ENCODE peak calls at places on chromosomes 4 and X, in five cellular contexts. B is H1, K is GM12878, N is K562, C is SK-N-SH. F is an unnamed sample.

GRCh38 chr4:138039010-138039409 is 203.1 kb downstream of the SLC7A11 start:
- DNase-seq in B (no peak), K (no peak), N (no peak), C (no peak), F (no peak)

GRCh38 chr4:82851902-82852750 is 38.8 kb downstream of the SEC31A start:
- DNase-seq in B (no peak), K (no peak), N (peak; percentile 17), C (peak; percentile 7), F (peak; percentile 33)

GRCh38 chr4:142130636-142131035 is 494.3 kb downstream of the IL15 start:
- DNase-seq in B (no peak), K (no peak), N (no peak), C (no peak), F (no peak)

GRCh38 chr4:113686950-113687718 is 74.4 kb downstream of the CAMK2D start:
- DNase-seq in B (no peak), K (peak; percentile 39), N (no peak), C (no peak), F (no peak)

GRCh38 chrX:83934220-83934619 is 73.3 kb downstream of the CYLC1 start:
- DNase-seq in B (no peak), K (no peak), N (no peak), C (no peak), F (no peak)

GRCh38 chrX:98203800-98204199 is 1320.1 kb downstream of the RPA4 start:
- DNase-seq in B (no peak), K (no peak), N (no peak), C (no peak), F (no peak)

GRCh38 chr4:36224969-36225903 is 19.1 kb downstream of the ARAP2 start:
- DNase-seq in B (no peak), K (no peak), N (no peak), C (no peak), F (no peak)

GRCh38 chr4:2087170-2087569 is 28.0 kb downstream of the NAT8L start:
- DNase-seq in B (no peak), K (no peak), N (no peak), C (no peak), F (no peak)

GRCh38 chr4:15956179-15956850 is 6.7 kb downstream of the FGFBP2 start:
- DNase-seq in B (peak; percentile 92), K (peak; percentile 55), N (peak; percentile 77), C (peak; percentile 73), F (peak; percentile 78)

GRCh38 chr4:140151700-140152014 is 2.3 kb downstream of the MAML3 start:
- DNase-seq in B (no peak), K (no peak), N (peak; percentile 73), C (peak; percentile 92), F (peak; percentile 75)

GRCh38 chr4:102868153-102868781 is 525 bp upstream of the CISD2 start:
- DNase-seq in B (no peak), K (no peak), N (no peak), C (no peak), F (no peak)

GRCh38 chr4:10006236-10006603 is 15.1 kb downstream of the SLC2A9 start:
- DNase-seq in B (no peak), K (peak; percentile 82), N (no peak), C (no peak), F (no peak)

GRCh38 chr4:25308761-25309160 is 3.8 kb upstream of the ZCCHC4 start:
- DNase-seq in B (no peak), K (no peak), N (no peak), C (no peak), F (no peak)

GRCh38 chr4:140153744-140154571 is at the start of gene MAML3:
- DNase-seq in B (peak; percentile 94), K (no peak), N (peak; percentile 80), C (peak; percentile 90), F (peak; percentile 90)

GRCh38 chr4:158652920-158653319 is 18.8 kb downstream of the C4orf46 start:
- DNase-seq in B (no peak), K (no peak), N (no peak), C (no peak), F (no peak)

GRCh38 chr4:89539374-89539773 is 231.8 kb upstream of the GPRIN3 start:
- DNase-seq in B (no peak), K (no peak), N (no peak), C (no peak), F (no peak)

GRCh38 chr4:6011686-6012085 is 6.5 kb downstream of the C4orf50 start:
- DNase-seq in B (no peak), K (no peak), N (no peak), C (peak; percentile 73), F (no peak)

GRCh38 chr4:153248641-153249198 is 44.5 kb downstream of the TRIM2 start:
- DNase-seq in B (no peak), K (no peak), N (no peak), C (peak; percentile 20), F (no peak)

GRCh38 chr4:54527532-54527931 is 130.2 kb upstream of the KIT start:
- DNase-seq in B (no peak), K (no peak), N (no peak), C (no peak), F (no peak)

GRCh38 chr4:74547042-74547441 is 102.1 kb downstream of the AREG start:
- DNase-seq in B (no peak), K (no peak), N (no peak), C (no peak), F (no peak)

GRCh38 chr4:154032914-154033313 is 244.0 kb upstream of the SFRP2 start:
- DNase-seq in B (no peak), K (no peak), N (no peak), C (no peak), F (no peak)

GRCh38 chr4:69708211-69708610 is 52.2 kb downstream of the SULT1B1 start:
- DNase-seq in B (no peak), K (no peak), N (no peak), C (no peak), F (no peak)

GRCh38 chrX:77415161-77415560 is 32.0 kb upstream of the FGF16 start:
- DNase-seq in B (no peak), K (no peak), N (no peak), C (no peak), F (no peak)

GRCh38 chr4:105345358-105345757 is 128.5 kb downstream of the PPA2 start:
- DNase-seq in B (no peak), K (no peak), N (no peak), C (no peak), F (no peak)

GRCh38 chr4:148007789-148008188 is 275.9 kb downstream of the ARHGAP10 start:
- DNase-seq in B (no peak), K (no peak), N (no peak), C (no peak), F (no peak)

GRCh38 chr4:112196446-112196845 is 35.1 kb upstream of the AP1AR start:
- DNase-seq in B (no peak), K (no peak), N (no peak), C (no peak), F (no peak)

GRCh38 chr4:80266267-80266901 is at the start of gene FGF5:
- DNase-seq in B (peak; percentile 77), K (no peak), N (peak; percentile 84), C (peak; percentile 83), F (no peak)

GRCh38 chr4:80266902-80267380 is 477 bp downstream of the FGF5 start:
- DNase-seq in B (no peak), K (no peak), N (peak; percentile 34), C (peak; percentile 59), F (no peak)

GRCh38 chr4:80268936-80269335 is 2.5 kb downstream of the FGF5 start:
- DNase-seq in B (no peak), K (no peak), N (no peak), C (no peak), F (no peak)

GRCh38 chr4:80270321-80270720 is 3.9 kb downstream of the FGF5 start:
- DNase-seq in B (no peak), K (no peak), N (no peak), C (no peak), F (no peak)

DNA sequence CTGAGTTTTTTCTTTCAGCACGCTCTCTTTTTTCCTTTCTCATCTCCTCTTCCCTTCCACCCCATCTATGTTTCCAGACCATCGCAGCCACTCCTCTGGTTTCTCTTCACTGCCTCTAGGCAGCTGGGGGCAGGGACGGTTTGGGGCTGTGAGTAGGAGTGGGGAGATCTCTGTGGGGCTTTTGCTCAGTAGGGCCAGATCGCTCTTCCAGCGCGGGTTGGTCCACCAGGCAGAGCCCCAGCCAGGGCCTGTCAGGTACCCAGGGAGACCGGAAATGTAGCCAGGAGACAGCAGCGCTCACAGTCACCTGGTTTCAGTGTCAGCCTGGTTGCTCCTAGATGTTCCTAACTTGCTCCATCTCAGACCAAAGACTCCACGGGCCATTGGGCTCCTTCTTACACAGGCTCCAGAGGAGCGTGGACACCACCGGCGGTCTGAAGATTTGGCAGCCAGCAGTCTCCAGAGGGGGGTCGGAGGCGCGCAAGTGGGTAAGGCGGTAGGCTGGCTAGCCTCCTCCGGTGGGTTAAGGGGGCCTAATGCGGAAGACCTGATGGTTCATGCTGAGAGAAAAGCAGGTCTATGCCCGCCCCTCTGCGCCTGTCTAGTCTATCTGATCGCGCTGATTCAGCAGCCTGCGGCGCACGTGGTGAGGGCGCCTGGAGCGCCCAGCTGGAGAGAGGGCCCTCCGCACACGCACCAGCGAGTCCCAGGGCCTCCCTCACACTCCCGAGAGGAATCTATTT is 1.8 kb downstream of the FGF5 start:
- DNase-seq in B (peak; percentile 55), K (no peak), N (no peak), C (peak; percentile 20), F (no peak)
- H2AFZ ChIP-seq in B (no peak overlapping the region), K (no peak overlapping the region), N (no peak overlapping the region), C (no peak overlapping the region), F (no peak overlapping the region)

GRCh38 chr4:23805381-23805780 is 84.5 kb downstream of the PPARGC1A start:
- DNase-seq in B (no peak), K (no peak), N (no peak), C (no peak), F (no peak)
- TF ChIP-seq POLR2AphosphoS5 in B (no peak), K (no peak), N (no peak), C (no peak), F (no peak)

DNA sequence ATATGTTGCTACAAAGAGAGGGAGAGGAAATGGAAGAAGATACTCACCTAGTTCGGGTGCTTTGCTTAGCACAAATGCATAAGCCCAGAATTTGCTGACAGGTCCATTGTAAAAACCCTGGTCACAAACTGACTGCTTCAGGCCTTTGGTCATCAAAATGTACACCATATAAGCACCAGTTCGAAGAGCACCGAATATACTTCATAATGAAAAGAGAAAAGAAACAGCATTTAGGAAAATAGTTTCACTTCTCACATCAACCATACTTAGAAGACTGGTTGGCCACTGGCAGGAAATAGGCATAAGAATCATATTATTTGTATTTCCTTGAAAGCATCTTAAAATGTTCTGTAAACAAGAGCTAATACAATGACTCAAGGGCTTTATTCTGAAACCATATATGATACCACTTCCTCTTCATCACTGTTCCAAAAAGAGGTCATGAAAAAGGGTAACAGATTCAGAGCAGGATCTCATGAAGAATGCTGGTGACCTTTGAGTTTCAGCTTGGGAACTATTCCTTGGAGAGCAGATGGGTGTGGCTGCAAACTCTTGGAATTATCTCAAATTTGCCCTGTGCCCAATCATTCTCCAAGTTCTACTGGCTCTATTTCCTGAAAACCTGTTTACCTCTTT is 138.7 kb downstream of the ELOVL6 start:
- DNase-seq in B (no peak), K (peak; percentile 54), N (no peak), C (no peak), F (no peak)
- TF ChIP-seq SIN3A in B (no peak), K (no peak), N (no peak), C (no peak), F (no peak)

DNA sequence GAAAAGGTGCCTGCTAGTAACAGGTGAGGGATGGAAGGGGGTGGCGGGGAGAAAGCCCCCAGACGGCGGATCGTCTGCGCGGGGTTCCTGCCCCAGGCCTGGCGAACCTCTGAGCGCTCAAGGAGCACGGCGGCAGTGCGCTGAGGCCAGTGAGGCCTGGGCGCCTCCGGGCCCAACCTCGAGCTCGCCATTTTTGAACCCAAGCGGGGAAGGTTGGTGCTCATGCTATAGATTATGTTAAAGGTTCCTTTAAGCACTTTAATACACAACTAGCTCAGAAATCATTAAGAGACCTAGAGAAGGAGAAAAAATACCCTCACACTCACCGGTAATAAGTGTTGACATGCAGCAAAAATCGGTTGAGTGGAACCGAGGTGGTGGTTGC is 7.9 kb downstream of the PITX2 start:
- DNase-seq in B (no peak), K (no peak), N (no peak), C (no peak), F (no peak)
- H2AFZ ChIP-seq in B (no peak overlapping the region), K (no peak overlapping the region), N (no peak overlapping the region), C (no peak overlapping the region), F (no peak overlapping the region)